ENCODE peak calls at places on chromosomes 4 and X, in ten cellular contexts. E, P, O, H, S, U, Z, V, B and K are unnamed samples. For H3K4me1 and H3K9me3, the result is how much of the 10 kb centered on the place peaks cover.

GRCh38 chr4:62457356-62457755 is 1257.2 kb downstream of the ADGRL3 start:
- DNase-seq in E (no peak), P (no peak), O (no peak), H (no peak), S (no peak), U (no peak), Z (no peak), V (no peak), B (no peak), K (no peak)

GRCh38 chrX:68647156-68647957 is at the start of gene STARD8:
- DNase-seq in E (peak), P (peak), O (peak), H (no peak), S (no peak), U (no peak), Z (peak), V (no peak), B (peak), K (peak)

GRCh38 chr4:105990933-105991332 is 95.7 kb downstream of the NPNT start:
- DNase-seq in E (peak), P (peak), O (peak), H (peak), S (no peak), U (peak), Z (no peak), V (no peak), B (peak), K (peak)

GRCh38 chrX:72540318-72540717 is 32.3 kb downstream of the HDAC8 start:
- DNase-seq in E (no peak), P (peak), O (no peak), H (no peak), S (no peak), U (no peak), Z (no peak), V (no peak), B (peak), K (no peak)

GRCh38 chr4:80309301-80310004 is 26.1 kb upstream of the CFAP299 start:
- DNase-seq in E (no peak), P (no peak), O (no peak), H (no peak), S (no peak), U (no peak), Z (no peak), V (no peak), B (peak), K (no peak)

GRCh38 chr4:144591401-144591800 is 54.6 kb upstream of the HHIP start:
- DNase-seq in E (no peak), P (no peak), O (no peak), H (no peak), S (no peak), U (peak), Z (no peak), V (no peak), B (peak), K (no peak)

GRCh38 chr4:39068907-39069306 is 6.9 kb downstream of the KLHL5 start:
- DNase-seq in E (no peak), P (no peak), O (no peak), H (no peak), S (no peak), U (no peak), Z (no peak), V (no peak), B (no peak), K (no peak)

GRCh38 chrX:155216940-155217450 is 735 bp downstream of the VBP1 start:
- DNase-seq in E (no peak), P (peak), O (no peak), H (no peak), S (peak), U (no peak), Z (no peak), V (no peak), B (peak), K (no peak)

GRCh38 chr4:158809611-158810486 is 41.0 kb downstream of the FNIP2 start:
- DNase-seq in E (no peak), P (no peak), O (no peak), H (peak), S (peak), U (no peak), Z (no peak), V (no peak), B (peak), K (no peak)

GRCh38 chr4:123587983-123588494 is 191.4 kb downstream of the SPRY1 start:
- DNase-seq in E (peak), P (peak), O (no peak), H (peak), S (no peak), U (no peak), Z (peak), V (no peak), B (peak), K (peak)

GRCh38 chr4:96519291-96519690 is 679.4 kb downstream of the PDHA2 start:
- DNase-seq in E (no peak), P (no peak), O (no peak), H (no peak), S (no peak), U (no peak), Z (no peak), V (no peak), B (no peak), K (no peak)

GRCh38 chr4:145531193-145531592 is 49.5 kb downstream of the SMAD1 start:
- DNase-seq in E (peak), P (peak), O (no peak), H (no peak), S (no peak), U (no peak), Z (no peak), V (no peak), B (no peak), K (no peak)

GRCh38 chr4:108172231-108172779 is 3.6 kb upstream of the LEF1 start:
- DNase-seq in E (peak), P (peak), O (peak), H (no peak), S (peak), U (no peak), Z (no peak), V (no peak), B (peak), K (peak)

GRCh38 chr4:118981171-118981838 is 92.7 kb downstream of the SYNPO2 start:
- DNase-seq in E (no peak), P (no peak), O (no peak), H (no peak), S (no peak), U (no peak), Z (no peak), V (no peak), B (peak), K (no peak)

GRCh38 chr4:6366581-6366980 is 96.9 kb downstream of the WFS1 start:
- DNase-seq in E (no peak), P (no peak), O (no peak), H (no peak), S (no peak), U (no peak), Z (no peak), V (no peak), B (no peak), K (no peak)

DNA sequence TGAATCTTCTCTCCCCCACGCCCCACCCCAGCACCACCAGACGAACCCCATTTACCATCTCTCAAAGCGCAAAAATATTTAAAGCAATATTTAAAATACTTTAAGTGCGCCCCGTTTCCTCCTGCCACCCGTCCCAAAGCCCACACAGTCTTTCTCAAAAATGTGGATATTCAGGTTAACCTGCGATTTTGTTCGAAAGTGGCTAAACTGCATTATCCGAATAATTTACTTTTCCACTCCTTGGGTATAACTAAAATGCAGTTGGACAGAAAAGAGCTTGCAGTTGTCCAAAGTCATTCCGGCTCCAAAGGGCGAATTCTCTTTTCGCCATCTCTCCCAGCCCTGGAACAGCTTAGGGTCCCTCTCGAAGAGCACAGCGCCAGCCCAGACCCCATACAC is 662 bp downstream of the SMIM43 start:
- DNase-seq in E (no peak), P (no peak), O (no peak), H (no peak), S (no peak), U (no peak), Z (no peak), V (no peak), B (no peak), K (no peak)
- H3K27ac ChIP-seq in E (no peak), P (no peak), O (no peak), H (no peak), S (no peak), U (no peak), Z (peak), V (no peak), B (no peak), K (no peak)

GRCh38 chrX:130093271-130093670 is 17.0 kb downstream of the ELF4 start:
- DNase-seq in E (peak), P (no peak), O (no peak), H (peak), S (no peak), U (no peak), Z (no peak), V (no peak), B (no peak), K (no peak)
- H3K4me1 ChIP-seq in E (under half), P (under half), O (under half), H (half or more), S (under half), U (under half), Z (under half), V (half or more), B (under half), K (under half)

GRCh38 chr4:206054-206453 is 81.8 kb downstream of the ZNF718 start:
- DNase-seq in E (no peak), P (no peak), O (no peak), H (no peak), S (no peak), U (no peak), Z (no peak), V (no peak), B (no peak), K (no peak)
- H3K9me3 ChIP-seq in E (under half), P (under half), O (under half), H (under half), S (under half), U (under half), Z (under half), V (under half), B (under half), K (under half)

DNA sequence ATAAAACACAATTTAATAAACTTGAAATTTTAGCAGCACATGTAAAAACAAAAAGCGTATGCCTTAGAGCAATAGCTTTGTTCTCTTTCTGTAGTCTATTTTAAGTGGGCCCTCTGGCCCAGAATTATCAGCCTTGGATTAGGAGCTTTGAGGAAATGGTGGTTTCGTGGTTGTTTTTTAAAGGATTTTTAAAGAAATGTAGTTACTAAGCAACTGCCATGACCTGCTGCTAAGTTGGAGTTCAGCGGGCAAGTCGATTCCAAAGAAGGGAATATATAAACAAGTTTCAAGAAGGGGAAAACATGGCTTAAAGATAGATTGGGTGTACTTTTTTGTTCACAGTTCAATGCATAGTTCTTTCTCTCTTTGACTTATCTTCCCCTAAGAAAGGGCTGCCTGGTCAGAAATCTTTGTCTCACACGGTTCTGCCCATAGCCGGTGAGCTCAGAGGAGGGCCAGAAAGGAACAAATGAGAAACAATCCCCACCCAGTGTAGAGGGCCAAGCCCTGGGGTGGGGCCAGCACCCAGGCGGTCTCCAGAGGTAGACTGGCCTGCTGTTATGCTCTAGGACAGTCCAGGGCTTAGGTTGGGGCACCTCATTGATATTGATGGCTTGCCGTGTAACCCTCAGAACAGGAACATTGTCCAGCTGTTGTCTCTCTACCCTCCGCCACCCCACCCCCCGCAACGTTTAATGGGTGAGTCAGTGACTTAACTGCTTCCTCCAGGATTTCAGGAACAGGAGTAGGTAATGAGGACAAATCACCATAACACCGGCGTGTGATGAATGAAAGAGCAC is 32.5 kb downstream of the DLG3 start:
- DNase-seq in E (no peak), P (no peak), O (no peak), H (peak), S (no peak), U (no peak), Z (peak), V (no peak), B (peak), K (peak)
- H3K27ac ChIP-seq in E (no peak), P (peak), O (no peak), H (peak), S (no peak), U (peak), Z (peak), V (no peak), B (peak), K (peak)

GRCh38 chrX:106203315-106203714 is 35.2 kb downstream of the PWWP3B start:
- DNase-seq in E (no peak), P (no peak), O (no peak), H (no peak), S (no peak), U (no peak), Z (no peak), V (no peak), B (no peak), K (no peak)
- H3K4me1 ChIP-seq in E (under half), P (under half), O (under half), H (under half), S (under half), U (under half), Z (under half), V (under half), B (under half), K (under half)

GRCh38 chr4:32985256-32985655 is 2265.1 kb downstream of the PCDH7 start:
- DNase-seq in E (no peak), P (no peak), O (no peak), H (no peak), S (no peak), U (no peak), Z (no peak), V (no peak), B (peak), K (no peak)
- H3K9me3 ChIP-seq in E (under half), P (under half), O (under half), H (under half), S (under half), U (under half), Z (under half), V (under half), B (under half), K (under half)

GRCh38 chr4:183424109-183424751 is 20.2 kb upstream of the CDKN2AIP start:
- DNase-seq in E (no peak), P (no peak), O (no peak), H (peak), S (no peak), U (no peak), Z (no peak), V (no peak), B (no peak), K (no peak)
- H3K27ac ChIP-seq in E (no peak), P (no peak), O (no peak), H (peak), S (no peak), U (no peak), Z (no peak), V (no peak), B (no peak), K (no peak)

GRCh38 chr4:7703669-7704068 is 236.0 kb downstream of the AFAP1 start:
- DNase-seq in E (no peak), P (no peak), O (no peak), H (no peak), S (peak), U (no peak), Z (no peak), V (no peak), B (no peak), K (no peak)
- H3K4me1 ChIP-seq in E (under half), P (under half), O (under half), H (under half), S (under half), U (under half), Z (under half), V (under half), B (under half), K (under half)

GRCh38 chrX:56284269-56284668 is 52.1 kb downstream of the KLF8 start:
- DNase-seq in E (no peak), P (no peak), O (no peak), H (no peak), S (peak), U (no peak), Z (no peak), V (no peak), B (no peak), K (no peak)
- H3K9me3 ChIP-seq in E (under half), P (under half), O (under half), H (under half), S (under half), U (under half), Z (under half), V (under half), B (under half), K (under half)

GRCh38 chrX:144791298-144791697 is 456.0 kb upstream of the SPANXN1 start:
- DNase-seq in E (no peak), P (no peak), O (no peak), H (peak), S (no peak), U (no peak), Z (no peak), V (no peak), B (no peak), K (no peak)
- H3K27ac ChIP-seq in E (no peak), P (no peak), O (no peak), H (peak), S (no peak), U (no peak), Z (no peak), V (no peak), B (no peak), K (no peak)